ENCODE peak calls at places on chromosome 18, in six cellular contexts. Z is neuronal stem cell, S is H9, V is foreskin keratinocyte, Q is NT2/D1, W is right cardiac atrium. K is an unnamed sample. For H3K4me1, the result is how much of the 10 kb centered on the place peaks cover.

GRCh38 chr18:67574749-67575148 is 58.2 kb upstream of the DSEL start:
- DNase-seq in Z (no peak), S (no peak), V (no peak), Q (no peak), W (no peak), K (no peak)

GRCh38 chr18:35378206-35378795 is 1.2 kb upstream of the ZNF396 start:
- DNase-seq in Z (no peak), S (no peak), V (peak), Q (no peak), W (no peak), K (no peak)

GRCh38 chr18:51622676-51623075 is 425.2 kb upstream of the MEX3C start:
- DNase-seq in Z (peak), S (no peak), V (no peak), Q (no peak), W (no peak), K (no peak)

GRCh38 chr18:13540783-13541182 is 185.6 kb downstream of the FAM210A start:
- DNase-seq in Z (no peak), S (no peak), V (no peak), Q (no peak), W (no peak), K (no peak)

GRCh38 chr18:41486581-41486980 is 468.5 kb upstream of the PIK3C3 start:
- DNase-seq in Z (no peak), S (no peak), V (no peak), Q (no peak), W (no peak), K (no peak)

GRCh38 chr18:21359746-21360145 is 117.7 kb downstream of the GREB1L start:
- DNase-seq in Z (no peak), S (no peak), V (no peak), Q (no peak), W (no peak), K (no peak)

GRCh38 chr18:11387880-11388279 is 221.5 kb upstream of the SLC35G4 start:
- DNase-seq in Z (no peak), S (peak), V (peak), Q (no peak), W (peak), K (no peak)

GRCh38 chr18:62498616-62499262 is 24.1 kb upstream of the ZCCHC2 start:
- DNase-seq in Z (no peak), S (no peak), V (no peak), Q (no peak), W (no peak), K (no peak)

GRCh38 chr18:67408240-67408639 is 108.3 kb downstream of the DSEL start:
- DNase-seq in Z (no peak), S (no peak), V (no peak), Q (no peak), W (no peak), K (no peak)

GRCh38 chr18:64409511-64409910 is 260.6 kb upstream of the LINC00305 start:
- DNase-seq in Z (peak), S (no peak), V (no peak), Q (peak), W (no peak), K (no peak)

GRCh38 chr18:74146756-74147155 is 878 bp downstream of the FBXO15 start:
- DNase-seq in Z (no peak), S (no peak), V (peak), Q (no peak), W (no peak), K (no peak)

GRCh38 chr18:79401494-79402208 is 5.9 kb downstream of the NFATC1 start:
- DNase-seq in Z (no peak), S (no peak), V (no peak), Q (no peak), W (peak), K (no peak)

GRCh38 chr18:50579061-50579774 is 19.3 kb downstream of the MAPK4 start:
- DNase-seq in Z (no peak), S (no peak), V (no peak), Q (no peak), W (no peak), K (no peak)

GRCh38 chr18:64809801-64810200 is 660.9 kb upstream of the LINC00305 start:
- DNase-seq in Z (no peak), S (no peak), V (no peak), Q (no peak), W (no peak), K (no peak)

GRCh38 chr18:75455249-75456183 is 28.0 kb upstream of the SMIM21 start:
- DNase-seq in Z (peak), S (peak), V (no peak), Q (no peak), W (peak), K (no peak)

GRCh38 chr18:80244167-80244566 is 3.1 kb downstream of the PARD6G start:
- DNase-seq in Z (no peak), S (no peak), V (no peak), Q (no peak), W (no peak), K (no peak)

GRCh38 chr18:34821669-34822210 is 111.6 kb downstream of the DTNA start:
- DNase-seq in Z (no peak), S (no peak), V (no peak), Q (no peak), W (no peak), K (no peak)

GRCh38 chr18:57084331-57085298 is 62.3 kb upstream of the BOD1L2 start:
- DNase-seq in Z (no peak), S (no peak), V (no peak), Q (no peak), W (no peak), K (no peak)

GRCh38 chr18:78525364-78526111 is 454.1 kb upstream of the SALL3 start:
- DNase-seq in Z (no peak), S (no peak), V (no peak), Q (no peak), W (no peak), K (no peak)

GRCh38 chr18:55425698-55426097 is 162.3 kb downstream of the TCF4 start:
- DNase-seq in Z (no peak), S (no peak), V (no peak), Q (no peak), W (no peak), K (no peak)
- H3K4me1 ChIP-seq in Z (under half), S (under half), V (under half), Q (under half), W (under half), K (under half)

DNA sequence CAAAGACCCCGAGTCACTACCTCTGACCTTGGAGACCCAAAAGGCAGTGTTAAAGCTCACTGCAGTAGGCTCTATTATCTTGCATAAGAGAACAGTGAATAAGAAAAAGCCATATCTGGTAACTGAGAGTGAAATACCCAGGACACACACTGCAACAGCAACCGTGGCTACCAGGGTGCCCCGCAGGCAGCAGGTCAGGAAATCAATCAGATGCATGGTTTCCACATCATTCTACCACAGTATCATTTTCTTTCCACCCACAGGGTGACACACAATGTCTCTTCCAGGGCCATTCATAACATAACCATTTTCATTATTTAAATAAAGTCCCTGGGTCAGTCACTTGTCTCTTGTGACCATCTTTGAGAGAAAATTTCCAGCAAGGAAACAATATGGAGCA is 131.3 kb downstream of the CCBE1 start:
- DNase-seq in Z (no peak), S (no peak), V (no peak), Q (no peak), W (no peak), K (no peak)
- H3K4me1 ChIP-seq in Z (under half), S (under half), V (under half), Q (under half), W (under half), K (under half)

GRCh38 chr18:76822510-76823165 is at the start of gene ZNF236:
- DNase-seq in Z (peak), S (peak), V (no peak), Q (peak), W (peak), K (peak)

GRCh38 chr18:76824136-76824676 is 1.8 kb downstream of the ZNF236 start:
- DNase-seq in Z (no peak), S (no peak), V (peak), Q (no peak), W (no peak), K (no peak)

GRCh38 chr18:76823574-76823973 is 1.2 kb downstream of the ZNF236 start:
- DNase-seq in Z (peak), S (peak), V (no peak), Q (no peak), W (peak), K (no peak)

GRCh38 chr18:76821875-76822509 is 365 bp upstream of the ZNF236 start:
- DNase-seq in Z (peak), S (no peak), V (peak), Q (no peak), W (peak), K (peak)

DNA sequence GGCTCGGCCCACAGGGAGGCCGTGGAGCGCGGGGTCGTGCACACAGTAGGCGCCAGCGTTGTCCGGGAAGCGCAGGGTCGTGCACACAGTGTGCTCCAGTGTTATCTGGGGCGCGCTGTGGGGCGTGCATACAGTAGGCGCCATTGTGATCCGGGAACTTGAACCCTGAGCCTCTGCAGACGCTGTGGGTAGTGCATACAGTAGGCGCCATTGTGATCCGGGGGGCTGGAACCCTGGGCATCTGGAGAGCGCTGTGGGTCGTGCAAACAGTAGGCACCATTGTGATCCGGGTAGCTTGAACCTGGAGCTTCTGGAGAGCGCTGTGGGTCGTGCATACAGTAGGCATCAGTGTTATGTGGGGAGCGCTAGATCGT is 796 bp downstream of the ZNF236 start:
- DNase-seq in Z (no peak), S (no peak), V (no peak), Q (no peak), W (no peak), K (no peak)
- H3K4me1 ChIP-seq in Z (under half), S (under half), V (under half), Q (under half), W (under half), K (under half)

GRCh38 chr18:8946046-8946838 is 156.3 kb upstream of the NDUFV2 start:
- DNase-seq in Z (no peak), S (no peak), V (peak), Q (no peak), W (no peak), K (peak)

GRCh38 chr18:8942021-8942908 is 160.2 kb upstream of the NDUFV2 start:
- DNase-seq in Z (no peak), S (no peak), V (no peak), Q (no peak), W (no peak), K (no peak)

GRCh38 chr18:8944871-8945245 is 157.6 kb upstream of the NDUFV2 start:
- DNase-seq in Z (no peak), S (no peak), V (no peak), Q (no peak), W (no peak), K (no peak)

GRCh38 chr18:8942909-8943545 is 159.5 kb upstream of the NDUFV2 start:
- DNase-seq in Z (no peak), S (no peak), V (no peak), Q (no peak), W (no peak), K (no peak)

GRCh38 chr18:8943900-8944870 is 158.3 kb upstream of the NDUFV2 start:
- DNase-seq in Z (no peak), S (no peak), V (no peak), Q (no peak), W (no peak), K (no peak)
- H3K4me1 ChIP-seq in Z (under half), S (under half), V (under half), Q (under half), W (under half), K (half or more)

GRCh38 chr18:71322201-71322600 is 1033.4 kb downstream of the SOCS6 start:
- DNase-seq in Z (no peak), S (no peak), V (no peak), Q (no peak), W (no peak), K (no peak)
- H3K4me1 ChIP-seq in Z (under half), S (under half), V (under half), Q (under half), W (under half), K (under half)

GRCh38 chr18:3153107-3153704 is 66.6 kb downstream of the MYOM1 start:
- DNase-seq in Z (no peak), S (no peak), V (no peak), Q (no peak), W (no peak), K (no peak)

GRCh38 chr18:3156325-3156640 is 63.5 kb downstream of the MYOM1 start:
- DNase-seq in Z (no peak), S (no peak), V (no peak), Q (no peak), W (no peak), K (no peak)

GRCh38 chr18:3159830-3160229 is 59.9 kb downstream of the MYOM1 start:
- DNase-seq in Z (no peak), S (no peak), V (no peak), Q (no peak), W (no peak), K (no peak)

GRCh38 chr18:3154214-3154613 is 65.6 kb downstream of the MYOM1 start:
- DNase-seq in Z (no peak), S (no peak), V (no peak), Q (no peak), W (no peak), K (no peak)

DNA sequence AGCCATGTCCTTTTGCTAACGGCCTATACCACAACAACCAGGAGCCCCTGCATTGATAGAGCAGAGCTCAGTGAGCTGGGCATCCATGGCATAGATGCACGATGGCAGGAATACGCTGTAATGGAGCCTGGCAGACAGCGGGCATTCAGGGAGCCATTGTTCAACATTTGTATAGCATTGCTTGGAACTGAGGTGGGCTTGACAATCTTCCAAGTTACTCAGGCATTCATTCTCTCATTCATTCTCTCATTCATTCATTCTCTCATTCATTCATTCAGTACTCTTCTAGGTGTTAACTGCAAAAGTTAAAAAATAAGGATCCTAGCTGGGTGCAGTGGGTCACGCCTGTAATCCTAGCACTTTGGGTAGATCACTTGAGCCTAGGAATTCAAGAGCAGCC is 62.7 kb downstream of the MYOM1 start:
- DNase-seq in Z (no peak), S (no peak), V (no peak), Q (no peak), W (no peak), K (no peak)
- H3K4me1 ChIP-seq in Z (under half), S (under half), V (under half), Q (under half), W (under half), K (under half)

GRCh38 chr18:46858290-46858689 is 59.0 kb downstream of the PIAS2 start:
- DNase-seq in Z (no peak), S (no peak), V (no peak), Q (no peak), W (no peak), K (no peak)

GRCh38 chr18:46859855-46860254 is 57.5 kb downstream of the PIAS2 start:
- DNase-seq in Z (no peak), S (no peak), V (no peak), Q (no peak), W (no peak), K (no peak)

DNA sequence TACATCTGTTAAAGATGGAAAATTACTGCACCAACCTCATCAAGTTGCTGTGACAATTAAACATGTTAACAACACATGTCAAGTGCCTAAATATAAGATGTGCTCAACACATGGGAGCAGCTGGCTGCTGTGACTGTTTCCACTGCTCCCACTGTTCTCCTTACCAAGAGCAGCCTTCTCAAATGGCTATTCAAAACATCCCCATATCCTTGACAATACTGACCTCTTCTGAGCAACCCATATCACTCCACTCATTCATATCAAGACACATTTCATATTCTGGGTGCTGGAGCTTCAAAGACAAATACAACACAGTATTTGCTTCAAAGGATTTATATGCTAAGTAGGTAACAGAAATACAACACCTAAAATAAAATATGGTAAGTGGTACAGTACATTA is 60.3 kb downstream of the PIAS2 start:
- DNase-seq in Z (no peak), S (no peak), V (no peak), Q (no peak), W (no peak), K (no peak)
- H3K4me1 ChIP-seq in Z (under half), S (under half), V (under half), Q (under half), W (under half), K (under half)

GRCh38 chr18:31722369-31722957 is 38.1 kb upstream of the B4GALT6 start:
- DNase-seq in Z (peak), S (peak), V (peak), Q (peak), W (peak), K (peak)

GRCh38 chr18:31721596-31721995 is 37.2 kb upstream of the B4GALT6 start:
- DNase-seq in Z (no peak), S (no peak), V (peak), Q (no peak), W (no peak), K (no peak)

GRCh38 chr18:31718386-31718785 is 34.0 kb upstream of the B4GALT6 start:
- DNase-seq in Z (no peak), S (no peak), V (no peak), Q (no peak), W (no peak), K (no peak)

GRCh38 chr18:31720867-31721266 is 36.5 kb upstream of the B4GALT6 start:
- DNase-seq in Z (no peak), S (no peak), V (no peak), Q (no peak), W (no peak), K (no peak)

DNA sequence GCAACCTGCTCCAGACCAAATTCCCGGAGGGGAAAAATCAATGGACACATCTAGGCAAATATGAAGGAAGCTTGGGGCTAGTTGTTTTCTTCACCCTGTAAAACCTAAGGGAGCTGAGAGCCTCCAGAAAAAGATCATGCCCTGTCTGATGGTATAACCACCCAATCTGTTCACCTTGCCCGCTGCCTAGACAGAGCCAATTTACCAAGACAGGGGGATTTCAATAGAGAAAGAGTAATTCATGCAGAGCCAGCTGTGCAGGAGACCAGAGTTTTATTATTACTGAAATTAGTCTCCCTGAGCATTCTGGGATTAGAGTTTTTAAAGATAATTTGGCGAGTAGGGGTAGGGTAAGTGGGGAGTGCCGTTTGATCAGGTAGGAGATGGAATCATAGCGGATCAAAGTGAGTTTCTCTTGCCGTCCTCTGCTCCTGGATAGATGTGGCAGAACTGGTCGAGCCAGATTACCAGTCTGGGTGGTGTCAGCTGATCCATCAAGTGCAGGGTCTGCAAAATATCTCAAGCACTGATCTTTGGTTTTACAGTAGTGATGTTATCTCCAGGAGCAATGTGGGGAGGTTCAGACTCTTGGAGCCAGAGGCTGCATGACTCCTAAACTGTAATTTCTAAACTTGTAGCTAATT is 35.1 kb upstream of the B4GALT6 start:
- DNase-seq in Z (no peak), S (no peak), V (no peak), Q (no peak), W (no peak), K (no peak)
- H3K4me1 ChIP-seq in Z (under half), S (under half), V (under half), Q (under half), W (under half), K (under half)

DNA sequence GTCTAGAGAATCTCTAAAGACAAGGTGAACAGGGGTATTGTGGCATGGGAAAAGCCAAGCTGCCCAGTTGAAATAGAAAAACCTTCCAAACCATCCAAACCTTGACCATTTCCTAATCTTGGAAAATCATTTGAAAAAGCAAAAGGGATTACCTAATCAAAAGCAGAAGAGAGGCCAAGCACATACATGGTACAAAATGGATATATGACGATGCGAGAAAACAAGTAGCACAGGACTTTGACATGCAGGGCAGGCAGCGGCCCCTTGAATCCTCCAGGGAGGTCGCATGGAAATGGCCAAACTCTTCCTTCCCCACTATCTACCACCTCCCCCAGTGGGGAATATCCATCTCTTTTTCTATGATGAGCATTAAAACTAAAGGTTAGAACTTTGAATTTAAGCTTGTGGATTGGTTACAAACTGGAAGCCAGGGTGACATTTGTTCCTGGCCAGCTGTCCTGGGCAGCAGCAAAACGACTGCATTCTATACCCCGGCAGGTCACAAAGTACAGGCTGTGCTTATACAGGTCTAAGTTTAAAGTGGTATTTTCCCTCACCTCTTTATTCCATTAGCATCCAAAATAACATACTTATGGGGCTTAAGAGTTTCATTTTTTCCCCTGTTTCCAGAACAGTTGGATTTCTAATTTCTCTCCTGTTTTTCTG is 24.7 kb downstream of the MYOM1 start:
- DNase-seq in Z (no peak), S (no peak), V (no peak), Q (no peak), W (no peak), K (no peak)
- H3K4me1 ChIP-seq in Z (under half), S (under half), V (under half), Q (under half), W (under half), K (under half)

K was measured in SJSA1.